ENCODE peak calls at places on chromosome 19, in ten cellular contexts. E is sigmoid colon, V is prostate gland, Y is suprapubic skin, M is HCT116, F is GM23338, D is spleen, T is upper lobe of left lung, W is K562, P is stomach. L is an unnamed sample.

GRCh38 chr19:54096642-54097106 is 3.9 kb downstream of the OSCAR start:
- DNase-seq in E (peak), V (no peak), Y (no peak), M (peak), F (peak), D (peak), T (no peak), W (peak), P (no peak), L (no peak)

GRCh38 chr19:51084505-51084904 is 1.8 kb upstream of the KLK14 start:
- DNase-seq in E (no peak), V (no peak), Y (peak), M (no peak), F (no peak), D (no peak), T (no peak), W (no peak), P (no peak), L (no peak)

GRCh38 chr19:12675940-12676339 is 5.7 kb downstream of the DHPS start:
- DNase-seq in E (no peak), V (no peak), Y (no peak), M (no peak), F (no peak), D (no peak), T (no peak), W (no peak), P (no peak), L (no peak)

GRCh38 chr19:42985588-42985987 is 40.7 kb downstream of the PSG11 start:
- DNase-seq in E (no peak), V (no peak), Y (no peak), M (no peak), F (no peak), D (no peak), T (no peak), W (no peak), P (no peak), L (no peak)

GRCh38 chr19:35643255-35644205 is 2.0 kb downstream of the ETV2 start:
- DNase-seq in E (peak), V (peak), Y (peak), M (peak), F (peak), D (peak), T (peak), W (peak), P (peak), L (peak)

GRCh38 chr19:38277969-38278680 is 13.8 kb downstream of the SPINT2 start:
- DNase-seq in E (no peak), V (no peak), Y (no peak), M (no peak), F (no peak), D (no peak), T (no peak), W (no peak), P (peak), L (no peak)

GRCh38 chr19:30367421-30367820 is 4.8 kb upstream of the ZNF536 start:
- DNase-seq in E (no peak), V (no peak), Y (no peak), M (no peak), F (no peak), D (no peak), T (no peak), W (no peak), P (no peak), L (no peak)

GRCh38 chr19:44647144-44647543 is 3.4 kb downstream of the PVR start:
- DNase-seq in E (no peak), V (no peak), Y (no peak), M (no peak), F (peak), D (peak), T (peak), W (no peak), P (no peak), L (no peak)

GRCh38 chr19:1671716-1672037 is 19.3 kb upstream of the TCF3 start:
- DNase-seq in E (no peak), V (no peak), Y (no peak), M (no peak), F (no peak), D (no peak), T (no peak), W (peak), P (no peak), L (peak)

GRCh38 chr19:1665565-1666047 is 13.2 kb upstream of the TCF3 start:
- DNase-seq in E (no peak), V (no peak), Y (no peak), M (no peak), F (no peak), D (no peak), T (no peak), W (peak), P (no peak), L (no peak)

GRCh38 chr19:1668339-1669123 is 16.1 kb upstream of the TCF3 start:
- DNase-seq in E (no peak), V (no peak), Y (no peak), M (no peak), F (peak), D (peak), T (no peak), W (no peak), P (no peak), L (no peak)

GRCh38 chr19:1663854-1664253 is 11.4 kb upstream of the TCF3 start:
- DNase-seq in E (no peak), V (no peak), Y (no peak), M (no peak), F (no peak), D (no peak), T (no peak), W (no peak), P (no peak), L (peak)

DNA sequence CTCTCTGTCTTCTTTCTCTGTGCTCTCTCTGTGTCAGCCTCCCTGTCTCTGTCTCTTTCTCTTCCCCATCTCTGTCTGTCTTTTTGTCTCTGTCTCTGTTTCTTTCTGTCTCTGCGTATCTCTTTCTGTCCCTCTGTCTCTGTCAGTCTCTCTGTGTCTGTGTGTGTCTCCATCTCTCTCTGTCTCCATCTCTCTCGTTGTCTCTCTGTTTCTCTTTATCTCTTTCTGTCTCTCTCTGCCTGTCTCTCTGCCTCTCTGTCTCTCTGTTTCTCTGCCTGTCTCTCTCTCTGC is 15.6 kb upstream of the TCF3 start:
- DNase-seq in E (no peak), V (no peak), Y (no peak), M (no peak), F (no peak), D (no peak), T (no peak), W (no peak), P (no peak), L (no peak)
- TF ChIP-seq POLR2AphosphoS5 in E (no peak), V (no peak), Y (no peak), M (no peak), F (no peak), D (no peak), T (no peak), W (no peak), P (no peak), L (no peak)

GRCh38 chr19:15297416-15298224 is 34.7 kb downstream of the BRD4 start:
- DNase-seq in E (no peak), V (peak), Y (no peak), M (peak), F (peak), D (peak), T (no peak), W (peak), P (no peak), L (no peak)
- TF ChIP-seq POLR2AphosphoS5 in E (no peak), V (no peak), Y (no peak), M (no peak), F (no peak), D (no peak), T (no peak), W (no peak), P (peak), L (no peak)

DNA sequence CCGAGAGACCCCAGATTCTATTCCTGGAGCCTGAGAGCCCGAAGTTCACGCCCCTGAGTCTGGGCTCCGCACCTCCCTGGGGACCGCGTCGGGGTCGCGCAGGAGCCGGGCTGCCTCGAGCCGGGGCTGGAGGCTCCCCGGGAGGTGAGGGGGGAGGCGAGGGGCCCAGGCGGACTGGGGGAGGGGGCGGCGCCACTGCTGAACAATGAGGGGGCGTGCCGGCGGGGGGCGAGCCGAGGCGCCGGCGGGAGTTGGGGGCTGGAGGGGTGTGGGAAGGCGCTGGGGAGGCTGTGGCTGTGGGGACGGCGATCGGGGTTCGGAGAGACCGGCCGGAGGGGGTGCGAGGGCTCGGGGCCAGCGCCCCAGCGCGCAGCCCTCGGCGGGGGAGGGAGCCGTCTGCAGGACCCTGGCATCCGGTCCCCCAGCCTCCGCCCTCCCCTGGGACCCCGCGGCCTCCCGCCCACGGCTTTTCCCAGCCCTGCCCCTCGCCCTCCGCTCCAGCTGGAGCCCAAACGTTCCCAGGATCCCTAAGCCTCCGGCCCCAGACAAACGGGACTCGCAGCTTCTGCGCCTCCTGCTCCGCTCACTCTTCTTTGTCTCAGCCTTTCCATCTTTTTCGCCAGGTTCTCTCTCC is 917 bp downstream of the PLEKHG2 start:
- DNase-seq in E (peak), V (peak), Y (peak), M (no peak), F (peak), D (peak), T (peak), W (peak), P (no peak), L (no peak)
- TF ChIP-seq POLR2AphosphoS5 in E (peak), V (no peak), Y (no peak), M (no peak), F (no peak), D (peak), T (peak), W (no peak), P (peak), L (no peak)

DNA sequence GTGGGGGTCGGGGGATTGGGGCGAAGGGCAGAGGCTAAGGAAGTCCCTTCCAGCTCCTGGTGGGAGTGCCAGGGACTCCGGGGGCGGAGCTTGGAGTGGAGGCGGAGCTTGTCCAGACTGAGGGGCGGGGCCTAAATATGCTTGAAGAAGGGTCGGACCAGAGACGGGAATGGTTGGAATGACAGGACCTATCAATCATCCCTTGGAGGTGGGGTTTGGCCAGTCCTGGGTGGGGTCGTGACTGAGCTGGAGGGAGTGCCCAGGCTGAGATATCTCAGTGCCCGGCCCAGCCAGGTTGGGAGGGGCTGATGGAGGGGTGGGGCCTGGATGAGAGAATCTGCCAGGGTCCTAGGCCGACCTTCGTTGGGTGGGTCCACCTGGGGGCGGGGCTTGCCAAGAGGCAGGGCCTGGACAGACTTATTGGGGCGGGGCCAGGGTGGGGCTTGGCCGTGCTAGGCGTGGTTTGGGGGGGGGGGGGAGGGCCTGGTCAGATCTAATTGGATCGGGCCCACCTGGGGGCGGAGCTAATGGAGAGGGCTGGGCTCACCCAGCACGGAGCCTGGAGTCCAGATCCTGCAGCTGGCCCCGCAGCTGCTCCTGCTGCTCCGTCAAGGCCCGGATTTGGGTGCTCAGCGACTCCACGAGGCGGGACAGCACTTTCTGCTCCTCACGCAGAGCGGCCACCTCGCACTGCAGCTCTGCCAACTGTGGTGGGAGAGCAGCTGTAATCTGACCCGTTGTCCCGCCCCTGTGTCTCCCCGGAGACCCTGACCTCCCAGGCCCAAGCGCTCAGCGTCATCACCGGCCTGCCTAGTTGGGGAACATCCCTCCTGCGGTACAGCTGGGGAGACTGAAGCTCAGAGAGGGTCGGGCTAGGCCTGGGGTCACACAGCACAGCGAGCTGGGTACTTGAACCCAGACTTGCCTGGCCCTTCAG is 2.6 kb upstream of the WIZ start:
- DNase-seq in E (peak), V (peak), Y (peak), M (peak), F (peak), D (peak), T (peak), W (peak), P (peak), L (no peak)
- TF ChIP-seq POLR2AphosphoS5 in E (peak), V (peak), Y (no peak), M (peak), F (peak), D (peak), T (no peak), W (no peak), P (peak), L (no peak)

DNA sequence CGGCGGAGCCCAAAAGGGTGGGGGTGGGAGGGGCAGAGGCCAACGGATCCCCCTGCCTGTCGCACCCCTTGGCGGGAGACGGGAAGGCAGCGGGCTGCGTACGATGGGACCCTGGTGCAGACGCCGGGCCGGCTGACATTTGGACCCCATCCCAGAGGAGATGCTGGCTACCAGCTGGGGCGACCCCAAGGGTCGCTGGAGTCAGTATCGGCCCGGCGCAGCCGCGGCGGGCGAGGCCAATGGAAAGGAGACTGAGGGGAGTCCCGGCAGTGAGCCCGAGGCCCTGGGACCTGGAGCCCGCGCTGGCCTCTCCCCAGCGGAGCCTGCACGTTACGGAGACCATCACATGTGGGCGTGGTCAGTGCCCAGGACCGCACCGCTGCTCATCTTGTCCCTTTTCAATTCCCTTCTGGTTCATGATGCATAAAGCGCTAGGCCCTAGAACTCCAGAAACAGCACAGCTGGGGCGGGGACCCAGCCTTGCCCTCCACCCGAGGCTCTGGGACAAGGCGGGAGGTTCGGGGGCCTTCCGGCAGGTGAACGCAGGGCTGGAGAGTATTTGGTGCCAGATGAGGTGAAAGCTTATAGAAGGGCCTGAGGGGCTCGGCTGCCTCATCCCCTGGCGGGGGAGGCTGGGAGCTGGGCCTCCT is 8.0 kb downstream of the C19orf25 start:
- DNase-seq in E (no peak), V (no peak), Y (no peak), M (no peak), F (peak), D (no peak), T (peak), W (no peak), P (no peak), L (no peak)
- TF ChIP-seq POLR2AphosphoS5 in E (no peak), V (no peak), Y (no peak), M (peak), F (no peak), D (peak), T (no peak), W (no peak), P (no peak), L (no peak)

DNA sequence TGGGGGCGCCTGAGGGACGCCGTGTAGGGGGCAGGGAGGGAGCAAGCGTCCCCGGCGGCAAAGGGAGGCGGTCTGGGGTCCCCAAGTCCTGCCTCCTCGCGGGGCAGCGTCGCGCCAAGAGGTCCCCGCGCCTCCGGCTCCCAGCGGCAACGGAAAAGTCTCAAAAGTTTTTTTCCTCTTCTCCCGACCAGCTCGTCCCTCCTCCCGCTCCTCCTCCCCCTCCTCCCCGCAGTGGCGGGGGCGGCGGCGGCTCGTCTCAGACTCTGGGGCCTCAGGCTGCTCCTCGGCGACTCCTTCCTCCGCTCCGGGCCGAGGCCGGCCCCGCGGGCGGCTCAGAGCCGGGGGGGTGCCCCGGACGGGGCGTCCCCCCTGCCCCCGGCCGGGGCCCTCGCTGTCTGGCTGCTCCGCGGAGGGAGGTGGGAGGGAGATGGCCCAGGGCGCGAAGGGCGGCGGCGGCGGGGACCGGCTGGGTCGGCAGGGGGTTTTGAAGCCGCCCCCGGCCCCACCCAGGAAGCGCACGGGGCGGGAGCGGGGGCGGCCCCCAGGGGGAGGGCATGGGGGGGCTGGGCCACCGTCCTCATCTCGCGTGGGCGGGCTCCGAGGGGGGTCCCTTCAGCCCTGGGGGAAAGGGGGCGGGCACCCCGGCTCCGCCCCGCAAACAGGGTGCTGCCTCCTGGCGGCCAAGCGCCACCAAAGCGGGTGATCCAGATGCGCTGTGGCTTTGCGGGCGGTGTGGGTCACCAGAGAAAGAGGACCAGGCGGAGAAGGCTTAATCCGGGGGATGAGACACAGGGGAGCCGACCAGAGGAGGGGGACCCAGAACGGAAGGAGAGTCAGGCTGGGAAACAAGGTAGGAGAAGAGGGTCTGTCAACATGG is at the start of gene TGFB1:
- DNase-seq in E (peak), V (peak), Y (peak), M (peak), F (peak), D (peak), T (peak), W (peak), P (peak), L (peak)
- TF ChIP-seq POLR2AphosphoS5 in E (peak), V (peak), Y (no peak), M (peak), F (no peak), D (peak), T (peak), W (peak), P (no peak), L (peak)

DNA sequence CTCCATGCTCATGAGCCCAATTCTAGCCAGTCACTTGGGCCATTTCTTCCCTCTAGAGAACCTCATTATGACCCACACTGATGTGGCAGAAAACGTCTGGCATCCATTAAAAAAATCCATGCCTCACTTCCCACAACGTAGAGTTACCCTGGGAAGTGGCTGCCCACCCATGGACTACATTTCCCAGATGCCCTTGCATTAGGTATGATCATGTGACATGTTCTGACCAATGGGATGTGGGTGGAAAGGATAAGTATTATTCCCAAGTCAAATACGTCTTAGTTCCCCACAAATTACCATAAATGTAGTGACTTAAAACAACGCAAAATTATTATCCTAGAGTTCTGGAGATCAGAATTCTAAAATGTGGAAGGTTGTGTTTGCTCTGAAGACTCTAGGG is 47.9 kb upstream of the ZNRF4 start:
- DNase-seq in E (no peak), V (no peak), Y (no peak), M (peak), F (peak), D (no peak), T (no peak), W (peak), P (no peak), L (no peak)
- TF ChIP-seq POLR2AphosphoS5 in E (no peak), V (no peak), Y (no peak), M (no peak), F (no peak), D (no peak), T (no peak), W (no peak), P (no peak), L (no peak)

GRCh38 chr19:3109491-3109890 is 15.3 kb downstream of the GNA11 start:
- DNase-seq in E (no peak), V (no peak), Y (no peak), M (no peak), F (no peak), D (no peak), T (peak), W (no peak), P (no peak), L (no peak)
- TF ChIP-seq POLR2AphosphoS5 in E (no peak), V (no peak), Y (no peak), M (no peak), F (no peak), D (no peak), T (no peak), W (no peak), P (no peak), L (no peak)